ENCODE peak calls at places on chromosomes 11 and 22, in five cellular contexts. D is A549, C is heart right ventricle, Z is substantia nigra, O is tibial nerve. A is an unnamed sample.

GRCh38 chr11:108221981-108222685 is at the start of gene NPAT:
- DNase-seq in D (no peak), O (no peak), Z (no peak), C (no peak), A (no peak)

GRCh38 chr22:50731811-50732624 is 6.0 kb upstream of the ACR start:
- DNase-seq in C (peak; percentile 22), D (peak; percentile 48), O (no peak), Z (no peak), A (no peak)

GRCh38 chr22:38218661-38219331 is 17.0 kb downstream of the MAFF start:
- DNase-seq in O (no peak), Z (no peak), D (peak; percentile 59), C (peak; percentile 84), A (peak; percentile 80)

GRCh38 chr11:2755071-2755470 is 55.3 kb upstream of the KCNQ1OT1 start:
- DNase-seq in Z (no peak), C (no peak), O (no peak), D (no peak), A (no peak)

GRCh38 chr11:28231475-28231874 is 123.3 kb downstream of the METTL15 start:
- DNase-seq in C (no peak), D (no peak), Z (no peak), O (no peak), A (no peak)

GRCh38 chr22:19103881-19104821 is 18.1 kb downstream of the DGCR2 start:
- DNase-seq in D (no peak), O (no peak), C (no peak), Z (no peak), A (no peak)

GRCh38 chr22:43777204-43777671 is 34.9 kb downstream of the EFCAB6 start:
- DNase-seq in D (no peak), O (no peak), C (no peak), Z (no peak), A (peak; percentile 61)

GRCh38 chr11:82733444-82734119 is at the start of gene FAM181B:
- DNase-seq in Z (peak; percentile 64), O (peak; percentile 31), D (peak; percentile 11), C (peak; percentile 44), A (no peak)

DNA sequence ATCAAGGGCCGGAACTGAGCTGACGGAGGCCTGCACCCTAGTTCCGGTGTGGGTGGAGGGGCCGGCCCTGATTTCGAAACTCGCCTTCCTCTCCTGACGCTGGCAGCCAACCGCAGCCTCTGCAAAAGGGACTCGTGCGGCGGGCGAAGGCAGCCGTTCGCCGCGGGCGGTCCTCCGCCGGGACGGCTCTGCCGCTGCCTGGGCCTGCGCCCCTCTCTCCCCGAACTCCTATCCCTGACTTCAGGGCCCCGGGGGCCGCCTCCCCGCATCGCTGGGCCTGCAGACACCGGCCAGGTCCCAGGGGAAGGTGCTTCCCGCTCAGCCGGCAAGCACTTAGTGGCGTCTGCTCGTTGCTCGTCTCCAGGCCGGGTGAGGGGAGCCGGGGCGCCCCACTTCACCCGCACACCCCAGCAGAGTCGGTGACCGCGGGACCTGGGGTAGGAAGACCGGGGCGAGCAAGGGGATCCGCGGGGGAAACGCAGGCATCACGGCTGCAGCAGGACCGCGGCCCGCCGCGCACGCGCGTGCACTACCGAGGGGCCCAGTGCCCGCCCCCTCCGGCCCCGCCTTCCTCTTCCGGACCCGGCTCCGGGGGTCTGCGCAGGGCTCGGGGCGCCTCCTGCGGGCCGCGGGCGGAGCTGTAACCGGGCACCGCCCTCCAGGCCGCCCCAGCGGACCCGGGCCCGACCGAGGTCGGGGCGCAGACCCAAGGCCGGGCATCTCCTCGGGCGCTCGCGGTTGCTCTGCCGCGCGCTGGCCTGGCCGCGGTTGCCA is 464 bp upstream of the ANKRD13D start:
- DNase-seq in O (peak; percentile 82), D (peak; percentile 83), C (peak; percentile 88), Z (peak; percentile 85), A (peak; percentile 37)
- H3K27ac ChIP-seq in O (peak overlapping the region; percentile 90), D (peak overlapping the region; percentile 98), C (peak overlapping the region; percentile 76), Z (peak overlapping the region; percentile 96), A (peak overlapping the region; percentile 91)

GRCh38 chr11:65083134-65083833 is 556 bp downstream of the CDCA5 start:
- DNase-seq in O (no peak), Z (no peak), C (no peak), D (no peak), A (no peak)
- H3K27ac ChIP-seq in O (peak overlapping the region; percentile 98), Z (peak overlapping the region; percentile 93), C (no peak overlapping the region), D (peak overlapping the region; percentile 90), A (no peak overlapping the region)

GRCh38 chr11:34309970-34310369 is 47.8 kb downstream of the ABTB2 start:
- DNase-seq in Z (no peak), O (no peak), D (no peak), C (no peak), A (no peak)
- H3K27ac ChIP-seq in Z (no peak overlapping the region), O (no peak overlapping the region), D (no peak overlapping the region), C (no peak overlapping the region), A (no peak overlapping the region)

DNA sequence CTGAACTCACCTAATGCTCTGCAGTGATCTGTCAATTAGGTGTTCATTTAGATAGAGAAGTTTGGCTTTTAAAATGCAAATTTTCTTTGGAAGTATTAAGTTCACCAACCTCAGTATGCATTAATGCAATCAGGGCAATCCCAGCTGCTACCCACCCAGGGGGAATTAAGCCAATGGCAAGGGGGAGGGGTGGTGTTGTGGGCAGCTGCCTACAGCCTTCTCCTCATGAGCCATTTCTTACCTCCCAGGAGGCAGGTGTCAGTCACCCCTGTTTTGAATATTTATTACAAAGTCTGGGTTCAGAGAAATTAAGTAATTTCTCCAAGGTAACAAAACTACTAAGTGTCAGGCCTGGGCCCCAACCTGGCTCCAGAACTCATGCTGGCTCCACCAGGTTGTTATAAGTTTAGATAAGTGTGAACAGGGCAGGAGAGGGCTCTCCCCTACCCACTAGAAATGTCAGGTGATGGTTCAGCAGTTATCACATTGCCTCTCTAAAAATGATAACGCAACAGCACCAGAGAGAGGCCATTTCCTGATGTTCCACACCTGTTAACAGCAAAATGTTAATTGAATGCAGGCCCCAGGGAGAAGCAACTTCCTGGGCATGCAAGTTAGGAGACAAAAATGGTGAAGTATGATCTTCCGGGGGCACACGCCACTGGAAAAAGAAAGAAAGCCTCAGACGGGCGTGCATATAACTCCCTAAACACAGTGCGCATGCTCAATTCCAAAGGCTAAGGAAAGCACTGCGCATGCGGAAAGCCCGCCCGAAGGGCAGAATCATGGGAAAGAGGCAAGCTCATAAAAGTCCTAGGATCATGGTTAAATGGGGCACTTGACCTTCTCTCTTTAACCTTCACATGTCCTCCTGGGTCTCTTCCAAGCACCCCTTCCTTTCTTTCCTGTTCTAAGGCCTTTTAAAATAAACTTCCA is 35.4 kb upstream of the GNAZ start:
- DNase-seq in C (no peak), Z (no peak), D (no peak), O (no peak), A (no peak)
- H3K27ac ChIP-seq in C (no peak overlapping the region), Z (no peak overlapping the region), D (no peak overlapping the region), O (no peak overlapping the region), A (no peak overlapping the region)

GRCh38 chr11:8682219-8683114 is at the start of the genes RPL27A and TRIM66:
- DNase-seq in Z (peak; percentile 91), D (peak; percentile 84), O (peak; percentile 98), C (peak; percentile 99), A (peak; percentile 78)
- H3K27ac ChIP-seq in Z (peak within 1 kb of the TSS; percentile 84), D (peak within 1 kb of the TSS; percentile 98), O (peak within 1 kb of the TSS; percentile 95), C (peak within 1 kb of the TSS; percentile 81), A (peak within 1 kb of the TSS; percentile 96)

A was measured in epithelial cell of prostate.